ENCODE peak calls at places on chromosome 11, in nine cellular contexts. One of them, this sample, is unnamed.

GRCh38 chr11:17845431-17845881 is 110.9 kb downstream of the KCNC1 start:
- DNase-seq in heart right ventricle: no peak
- DNase-seq in H4: peak
- DNase-seq in AG09319: peak
- DNase-seq in lower lobe of right lung: no peak
- DNase-seq in GM12865: no peak
- DNase-seq in GDM1: no peak
- DNase-seq in GM04504: peak
- DNase-seq in AG08395: peak
- DNase-seq in this sample: no peak

GRCh38 chr11:75773595-75774353 is 5.2 kb downstream of the DGAT2 start:
- DNase-seq in heart right ventricle: no peak
- DNase-seq in H4: no peak
- DNase-seq in AG09319: no peak
- DNase-seq in lower lobe of right lung: peak
- DNase-seq in GM12865: peak
- DNase-seq in GDM1: peak
- DNase-seq in GM04504: no peak
- DNase-seq in AG08395: no peak
- DNase-seq in this sample: peak

GRCh38 chr11:55895216-55895615 is 12.1 kb downstream of the TRIM51 start:
- DNase-seq in heart right ventricle: no peak
- DNase-seq in H4: no peak
- DNase-seq in AG09319: no peak
- DNase-seq in lower lobe of right lung: no peak
- DNase-seq in GM12865: no peak
- DNase-seq in GDM1: no peak
- DNase-seq in GM04504: no peak
- DNase-seq in AG08395: no peak
- DNase-seq in this sample: no peak

GRCh38 chr11:86812981-86813380 is 12.6 kb downstream of the PRSS23 start:
- DNase-seq in heart right ventricle: no peak
- DNase-seq in H4: no peak
- DNase-seq in AG09319: no peak
- DNase-seq in lower lobe of right lung: no peak
- DNase-seq in GM12865: peak
- DNase-seq in GDM1: no peak
- DNase-seq in GM04504: no peak
- DNase-seq in AG08395: no peak
- DNase-seq in this sample: no peak

GRCh38 chr11:17296852-17297559 is 20.5 kb downstream of the NUCB2 start:
- DNase-seq in heart right ventricle: no peak
- DNase-seq in H4: no peak
- DNase-seq in AG09319: no peak
- DNase-seq in lower lobe of right lung: no peak
- DNase-seq in GM12865: peak
- DNase-seq in GDM1: no peak
- DNase-seq in GM04504: no peak
- DNase-seq in AG08395: no peak
- DNase-seq in this sample: no peak

GRCh38 chr11:134120921-134121526 is 52.2 kb downstream of the JAM3 start:
- DNase-seq in heart right ventricle: no peak
- DNase-seq in H4: peak
- DNase-seq in AG09319: peak
- DNase-seq in lower lobe of right lung: no peak
- DNase-seq in GM12865: no peak
- DNase-seq in GDM1: no peak
- DNase-seq in GM04504: no peak
- DNase-seq in AG08395: peak
- DNase-seq in this sample: no peak

GRCh38 chr11:72848846-72849466 is 34.7 kb downstream of the ATG16L2 start:
- DNase-seq in heart right ventricle: no peak
- DNase-seq in H4: peak
- DNase-seq in AG09319: no peak
- DNase-seq in lower lobe of right lung: no peak
- DNase-seq in GM12865: peak
- DNase-seq in GDM1: no peak
- DNase-seq in GM04504: no peak
- DNase-seq in AG08395: peak
- DNase-seq in this sample: peak

GRCh38 chr11:65891180-65892136 is 985 bp downstream of the CCDC85B start:
- DNase-seq in heart right ventricle: peak
- DNase-seq in H4: no peak
- DNase-seq in AG09319: no peak
- DNase-seq in lower lobe of right lung: peak
- DNase-seq in GM12865: peak
- DNase-seq in GDM1: peak
- DNase-seq in GM04504: no peak
- DNase-seq in AG08395: no peak
- DNase-seq in this sample: no peak

GRCh38 chr11:12242071-12242672 is 131.8 kb downstream of the MICAL2 start:
- DNase-seq in heart right ventricle: no peak
- DNase-seq in H4: no peak
- DNase-seq in AG09319: no peak
- DNase-seq in lower lobe of right lung: no peak
- DNase-seq in GM12865: no peak
- DNase-seq in GDM1: no peak
- DNase-seq in GM04504: no peak
- DNase-seq in AG08395: no peak
- DNase-seq in this sample: no peak

GRCh38 chr11:46916669-46917108 is 1.7 kb downstream of the LRP4 start:
- DNase-seq in heart right ventricle: peak
- DNase-seq in H4: no peak
- DNase-seq in AG09319: no peak
- DNase-seq in lower lobe of right lung: no peak
- DNase-seq in GM12865: no peak
- DNase-seq in GDM1: no peak
- DNase-seq in GM04504: peak
- DNase-seq in AG08395: peak
- DNase-seq in this sample: peak

GRCh38 chr11:776459-777287 is 614 bp downstream of the GATD1 start:
- DNase-seq in heart right ventricle: peak
- DNase-seq in H4: no peak
- DNase-seq in AG09319: no peak
- DNase-seq in lower lobe of right lung: peak
- DNase-seq in GM12865: peak
- DNase-seq in GDM1: peak
- DNase-seq in GM04504: no peak
- DNase-seq in AG08395: peak
- DNase-seq in this sample: peak

GRCh38 chr11:74418509-74418895 is 20.3 kb upstream of the PGM2L1 start:
- DNase-seq in heart right ventricle: no peak
- DNase-seq in H4: peak
- DNase-seq in AG09319: no peak
- DNase-seq in lower lobe of right lung: no peak
- DNase-seq in GM12865: no peak
- DNase-seq in GDM1: no peak
- DNase-seq in GM04504: no peak
- DNase-seq in AG08395: peak
- DNase-seq in this sample: no peak